ENCODE peak calls at places on chromosome 15, in nine cellular contexts. E, S, N, U, A, T, Q, R and B are unnamed samples.

GRCh38 chr15:59294961-59295741 is 77.5 kb downstream of the MYO1E start:
- DNase-seq in E (no peak), S (no peak), N (no peak), U (peak), A (no peak), T (no peak), Q (no peak), R (peak), B (no peak)

GRCh38 chr15:43009206-43009605 is 88.6 kb upstream of the TTBK2 start:
- DNase-seq in E (no peak), S (no peak), N (no peak), U (no peak), A (no peak), T (no peak), Q (no peak), R (no peak), B (no peak)

GRCh38 chr15:27045796-27046195 is 74.8 kb downstream of the GABRG3 start:
- DNase-seq in E (no peak), S (no peak), N (no peak), U (no peak), A (no peak), T (no peak), Q (no peak), R (no peak), B (no peak)

GRCh38 chr15:82122754-82123400 is 77.1 kb upstream of the MEX3B start:
- DNase-seq in E (peak), S (no peak), N (no peak), U (peak), A (peak), T (peak), Q (no peak), R (peak), B (no peak)

GRCh38 chr15:58771621-58772235 is 626 bp downstream of the MINDY2 start:
- DNase-seq in E (peak), S (peak), N (peak), U (peak), A (no peak), T (peak), Q (peak), R (no peak), B (peak)

GRCh38 chr15:36585774-36586173 is 6.3 kb downstream of the CDIN1 start:
- DNase-seq in E (no peak), S (no peak), N (no peak), U (no peak), A (no peak), T (no peak), Q (no peak), R (no peak), B (no peak)

GRCh38 chr15:87817553-87817952 is 439.0 kb downstream of the NTRK3 start:
- DNase-seq in E (no peak), S (no peak), N (no peak), U (peak), A (no peak), T (no peak), Q (no peak), R (no peak), B (no peak)

GRCh38 chr15:99476413-99477222 is 89.2 kb upstream of the MEF2A start:
- DNase-seq in E (peak), S (peak), N (peak), U (peak), A (no peak), T (no peak), Q (peak), R (peak), B (peak)

GRCh38 chr15:36888018-36888992 is 212.0 kb downstream of the MEIS2 start:
- DNase-seq in E (no peak), S (no peak), N (peak), U (no peak), A (peak), T (no peak), Q (no peak), R (peak), B (no peak)

GRCh38 chr15:80251505-80252280 is at the start of gene CTXND1:
- DNase-seq in E (peak), S (no peak), N (no peak), U (no peak), A (peak), T (no peak), Q (no peak), R (no peak), B (peak)

GRCh38 chr15:88894348-88894818 is 961 bp downstream of the HAPLN3 start:
- DNase-seq in E (peak), S (peak), N (peak), U (peak), A (peak), T (peak), Q (peak), R (peak), B (peak)

GRCh38 chr15:25810631-25811077 is 52.5 kb downstream of the ATP10A start:
- DNase-seq in E (peak), S (no peak), N (no peak), U (no peak), A (no peak), T (no peak), Q (no peak), R (no peak), B (no peak)

GRCh38 chr15:77487479-77487861 is 66.8 kb downstream of the HMG20A start:
- DNase-seq in E (no peak), S (no peak), N (no peak), U (no peak), A (no peak), T (no peak), Q (no peak), R (no peak), B (no peak)

GRCh38 chr15:38129531-38130199 is 123.0 kb upstream of the SPRED1 start:
- DNase-seq in E (no peak), S (peak), N (no peak), U (peak), A (no peak), T (peak), Q (peak), R (peak), B (no peak)

GRCh38 chr15:69973102-69973714 is 124.5 kb downstream of the TLE3 start:
- DNase-seq in E (peak), S (no peak), N (no peak), U (peak), A (no peak), T (no peak), Q (no peak), R (peak), B (peak)

GRCh38 chr15:90062023-90062728 is 40.1 kb downstream of the IDH2 start:
- DNase-seq in E (peak), S (no peak), N (no peak), U (peak), A (peak), T (peak), Q (peak), R (no peak), B (no peak)

GRCh38 chr15:69760263-69760855 is 307.7 kb downstream of the RPLP1 start:
- DNase-seq in E (no peak), S (no peak), N (no peak), U (peak), A (no peak), T (no peak), Q (no peak), R (peak), B (no peak)

GRCh38 chr15:60673918-60674558 is 195.1 kb upstream of the ICE2 start:
- DNase-seq in E (peak), S (no peak), N (no peak), U (peak), A (no peak), T (peak), Q (no peak), R (peak), B (no peak)

GRCh38 chr15:78396976-78397375 is 41.0 kb upstream of the IREB2 start:
- DNase-seq in E (peak), S (no peak), N (no peak), U (no peak), A (peak), T (peak), Q (peak), R (peak), B (no peak)

GRCh38 chr15:54120949-54121463 is 142.8 kb downstream of the UNC13C start:
- DNase-seq in E (no peak), S (no peak), N (no peak), U (no peak), A (no peak), T (no peak), Q (no peak), R (no peak), B (no peak)

GRCh38 chr15:74783072-74783807 is 1.4 kb downstream of the CSK start:
- DNase-seq in E (peak), S (peak), N (no peak), U (no peak), A (no peak), T (no peak), Q (no peak), R (peak), B (no peak)

GRCh38 chr15:63146684-63147083 is 10.6 kb downstream of the RPS27L start:
- DNase-seq in E (no peak), S (no peak), N (no peak), U (peak), A (no peak), T (no peak), Q (no peak), R (peak), B (no peak)
- TF ChIP-seq CTCF in E (no peak), S (no peak), N (no peak), U (peak), A (no peak), T (no peak), Q (no peak), R (peak), B (no peak)

DNA sequence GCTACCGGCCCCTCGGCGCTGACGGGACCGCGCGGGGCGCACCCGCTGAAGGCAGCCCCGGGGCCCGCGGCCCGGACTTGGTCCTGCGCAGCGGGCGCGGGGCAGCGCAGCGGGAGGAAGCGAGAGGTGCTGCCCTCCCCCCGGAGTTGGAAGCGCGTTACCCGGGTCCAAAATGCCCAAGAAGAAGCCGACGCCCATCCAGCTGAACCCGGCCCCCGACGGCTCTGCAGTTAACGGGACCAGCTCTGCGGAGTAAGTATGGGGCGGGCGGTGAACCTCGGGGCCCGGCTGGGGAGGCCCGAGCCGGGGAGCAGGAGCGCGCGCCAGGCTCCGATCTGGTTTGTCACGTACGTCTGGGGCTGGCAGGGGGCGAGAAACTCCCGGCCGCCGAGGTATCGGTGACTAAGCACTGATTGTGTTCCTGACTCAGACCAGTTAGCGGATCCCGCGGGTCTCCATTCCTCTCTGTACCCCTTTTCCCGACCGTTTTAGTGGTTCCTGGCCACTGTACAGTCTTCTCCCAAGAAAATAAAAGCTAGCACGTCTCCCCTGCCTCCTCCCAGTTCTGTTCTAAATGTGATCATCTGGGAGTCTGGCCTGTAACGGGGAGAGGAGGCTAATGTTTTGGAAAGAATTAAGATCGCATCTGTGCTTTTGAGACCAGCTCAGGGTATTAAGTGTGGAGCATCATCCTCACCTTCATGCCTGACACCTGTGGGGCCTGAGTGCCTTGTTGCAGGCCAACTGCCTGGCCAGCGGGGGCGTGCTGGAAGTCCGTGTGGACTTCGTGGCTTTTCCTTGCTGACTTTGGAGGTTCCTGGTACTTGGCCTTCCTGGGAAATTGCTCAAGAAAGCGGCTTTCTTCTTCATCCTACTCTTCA is 704 bp downstream of the MAP2K1 start:
- DNase-seq in E (peak), S (peak), N (peak), U (peak), A (peak), T (peak), Q (peak), R (peak), B (peak)
- TF ChIP-seq CTCF in E (no peak), S (no peak), N (peak), U (peak), A (peak), T (peak), Q (peak), R (peak), B (peak)

GRCh38 chr15:101121511-101122090 is 130.2 kb downstream of the CHSY1 start:
- DNase-seq in E (peak), S (peak), N (peak), U (peak), A (peak), T (peak), Q (peak), R (peak), B (peak)
- TF ChIP-seq CTCF in E (no peak), S (peak), N (peak), U (peak), A (peak), T (no peak), Q (peak), R (peak), B (peak)

GRCh38 chr15:51333571-51333970 is 4.8 kb downstream of the CYP19A1 start:
- DNase-seq in E (no peak), S (no peak), N (peak), U (no peak), A (no peak), T (no peak), Q (no peak), R (no peak), B (no peak)

GRCh38 chr15:51335087-51335486 is 3.3 kb downstream of the CYP19A1 start:
- DNase-seq in E (no peak), S (no peak), N (no peak), U (no peak), A (no peak), T (no peak), Q (no peak), R (no peak), B (no peak)

GRCh38 chr15:51335538-51335961 is 2.8 kb downstream of the CYP19A1 start:
- DNase-seq in E (no peak), S (no peak), N (no peak), U (no peak), A (no peak), T (no peak), Q (no peak), R (no peak), B (peak)

GRCh38 chr15:51334011-51334426 is 4.4 kb downstream of the CYP19A1 start:
- DNase-seq in E (no peak), S (peak), N (peak), U (no peak), A (no peak), T (no peak), Q (no peak), R (no peak), B (no peak)

GRCh38 chr15:51336011-51336410 is 2.4 kb downstream of the CYP19A1 start:
- DNase-seq in E (no peak), S (no peak), N (no peak), U (no peak), A (no peak), T (no peak), Q (peak), R (no peak), B (no peak)
- TF ChIP-seq CTCF in E (no peak), S (no peak), N (no peak), U (no peak), A (no peak), T (no peak), Q (peak), R (no peak), B (no peak)

GRCh38 chr15:83166218-83166617 is 41.4 kb downstream of the HDGFL3 start:
- DNase-seq in E (no peak), S (no peak), N (no peak), U (peak), A (no peak), T (no peak), Q (no peak), R (no peak), B (no peak)
- TF ChIP-seq CTCF in E (no peak), S (no peak), N (no peak), U (no peak), A (no peak), T (no peak), Q (no peak), R (no peak), B (no peak)

GRCh38 chr15:51621155-51621554 is 1.4 kb downstream of the DMXL2 start:
- DNase-seq in E (no peak), S (no peak), N (no peak), U (no peak), A (no peak), T (no peak), Q (no peak), R (no peak), B (no peak)

GRCh38 chr15:51620647-51621046 is 1.9 kb downstream of the DMXL2 start:
- DNase-seq in E (no peak), S (no peak), N (no peak), U (no peak), A (no peak), T (no peak), Q (no peak), R (no peak), B (no peak)

GRCh38 chr15:51622269-51623180 is at the start of gene DMXL2:
- DNase-seq in E (peak), S (peak), N (peak), U (peak), A (peak), T (peak), Q (peak), R (peak), B (peak)

GRCh38 chr15:51623386-51623938 is 891 bp upstream of the DMXL2 start:
- DNase-seq in E (no peak), S (no peak), N (no peak), U (no peak), A (no peak), T (no peak), Q (no peak), R (no peak), B (no peak)

DNA sequence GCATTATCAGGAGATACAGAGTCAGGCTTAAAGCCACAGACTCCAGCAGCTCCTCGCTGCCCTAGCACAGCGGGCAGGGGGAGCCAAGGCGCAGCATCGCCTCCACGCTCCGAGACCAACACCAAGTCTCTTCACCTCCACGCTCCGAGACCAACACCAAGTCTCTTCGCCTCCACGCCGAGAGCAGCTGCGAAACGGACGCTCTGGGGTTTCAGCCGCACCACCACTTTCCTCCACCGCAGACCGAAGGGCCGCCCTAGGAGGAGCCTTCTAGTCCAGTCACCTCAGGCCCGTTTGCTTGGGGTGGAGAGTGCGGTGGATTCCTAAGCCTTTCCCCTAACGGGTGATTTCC is 678 bp downstream of the DMXL2 start:
- DNase-seq in E (peak), S (peak), N (peak), U (peak), A (peak), T (peak), Q (peak), R (peak), B (peak)
- TF ChIP-seq CTCF in E (no peak), S (no peak), N (peak), U (peak), A (peak), T (no peak), Q (no peak), R (peak), B (no peak)

GRCh38 chr15:57017024-57017423 is 98.6 kb downstream of the TCF12 start:
- DNase-seq in E (no peak), S (no peak), N (no peak), U (no peak), A (no peak), T (no peak), Q (no peak), R (peak), B (no peak)
- TF ChIP-seq CTCF in E (no peak), S (no peak), N (peak), U (peak), A (peak), T (no peak), Q (no peak), R (peak), B (no peak)

DNA sequence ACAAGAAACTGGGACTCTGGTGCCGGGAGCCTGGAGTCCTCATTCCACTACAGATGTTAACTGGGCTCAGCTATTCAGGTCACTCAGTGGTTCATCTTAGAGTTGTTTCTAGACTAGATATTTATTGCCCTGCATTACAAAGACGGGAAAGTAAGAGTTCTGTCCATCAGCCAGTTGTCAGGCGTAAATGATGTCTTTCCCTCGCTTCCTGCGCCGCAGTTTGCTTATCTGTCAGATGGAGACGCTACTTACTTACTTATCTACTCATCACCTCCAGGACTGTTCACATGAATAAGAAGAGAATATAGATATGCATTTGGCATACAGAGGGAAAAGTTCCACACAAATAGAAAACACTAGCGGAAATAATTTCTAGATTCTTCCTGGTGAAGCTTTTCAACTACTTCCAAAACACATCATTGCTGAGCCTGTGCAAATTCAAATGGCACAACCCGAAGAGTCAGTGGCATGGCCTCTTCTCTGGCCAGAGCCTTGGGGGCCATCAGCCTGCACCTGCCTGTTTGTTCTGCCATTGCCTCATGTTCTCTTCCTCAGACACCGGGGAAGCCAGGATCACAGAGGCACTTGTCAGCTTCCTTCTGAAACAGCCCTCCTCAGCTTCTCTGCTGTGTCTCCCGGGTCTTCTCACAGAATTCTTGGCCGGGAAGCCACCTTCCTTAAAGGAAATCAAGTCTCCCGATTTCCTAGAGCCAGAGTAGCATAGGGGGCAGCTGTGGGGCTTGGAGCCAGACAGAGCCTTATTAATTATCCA is 47.6 kb upstream of the CGNL1 start:
- DNase-seq in E (no peak), S (no peak), N (no peak), U (no peak), A (no peak), T (no peak), Q (no peak), R (no peak), B (no peak)
- TF ChIP-seq CTCF in E (no peak), S (no peak), N (no peak), U (no peak), A (peak), T (no peak), Q (no peak), R (no peak), B (no peak)